ENCODE peak calls at places on chromosomes 16 and 17, in five cellular contexts. S is HCT116, K is NB4, Y is endothelial cell of umbilical vein, E is A549. T is an unnamed sample.

GRCh38 chr16:89038811-89039735 is 54.6 kb upstream of the ACSF3 start:
- DNase-seq in S (no peak), K (no peak), Y (no peak), E (no peak), T (no peak)

GRCh38 chr16:11472851-11473250 is 113.9 kb downstream of the LITAF start:
- DNase-seq in S (no peak), K (no peak), Y (no peak), E (no peak), T (no peak)

GRCh38 chr16:48499822-48500440 is 110.0 kb downstream of the N4BP1 start:
- DNase-seq in S (no peak), K (no peak), Y (peak), E (no peak), T (no peak)

GRCh38 chr16:79949417-79949816 is 348.9 kb upstream of the MAF start:
- DNase-seq in S (no peak), K (no peak), Y (no peak), E (no peak), T (no peak)

GRCh38 chr16:31764103-31764502 is 109.5 kb upstream of the ZNF267 start:
- DNase-seq in S (no peak), K (no peak), Y (no peak), E (no peak), T (no peak)

GRCh38 chr16:85172465-85173071 is 60.3 kb upstream of the CIBAR2 start:
- DNase-seq in S (peak), K (peak), Y (peak), E (peak), T (peak)

GRCh38 chr17:39601758-39602532 is 5.8 kb downstream of the NEUROD2 start:
- DNase-seq in S (no peak), K (no peak), Y (no peak), E (no peak), T (no peak)

GRCh38 chr17:63440127-63440769 is 5.9 kb downstream of the CYB561 start:
- DNase-seq in S (no peak), K (no peak), Y (no peak), E (no peak), T (no peak)

GRCh38 chr16:87809150-87809902 is 43.5 kb upstream of the KLHDC4 start:
- DNase-seq in S (no peak), K (peak), Y (peak), E (no peak), T (no peak)

GRCh38 chr16:81127051-81127450 is 30.9 kb upstream of the GCSH start:
- DNase-seq in S (no peak), K (no peak), Y (no peak), E (no peak), T (no peak)

GRCh38 chr17:36921131-36921851 is 16.0 kb upstream of the LHX1 start:
- DNase-seq in S (peak), K (no peak), Y (no peak), E (peak), T (no peak)

GRCh38 chr16:57603110-57604024 is 25.1 kb upstream of the ADGRG1 start:
- DNase-seq in S (no peak), K (no peak), Y (no peak), E (no peak), T (no peak)

GRCh38 chr17:14150604-14151003 is 81.3 kb downstream of the COX10 start:
- DNase-seq in S (no peak), K (no peak), Y (no peak), E (no peak), T (no peak)

GRCh38 chr16:16974192-16974591 is 496.6 kb downstream of the XYLT1 start:
- DNase-seq in S (no peak), K (no peak), Y (no peak), E (no peak), T (no peak)

GRCh38 chr16:71807905-71808592 is 585 bp downstream of the AP1G1 start:
- DNase-seq in S (no peak), K (peak), Y (peak), E (peak), T (peak)

GRCh38 chr17:45197555-45198334 is 23.9 kb upstream of the FMNL1 start:
- DNase-seq in S (peak), K (peak), Y (peak), E (peak), T (peak)

GRCh38 chr17:77127735-77128361 is 12.9 kb upstream of the SEC14L1 start:
- DNase-seq in S (no peak), K (no peak), Y (no peak), E (no peak), T (peak)

GRCh38 chr16:23124315-23124714 is 24.9 kb downstream of the USP31 start:
- DNase-seq in S (no peak), K (no peak), Y (peak), E (peak), T (no peak)

GRCh38 chr16:72162105-72162680 is 9.8 kb downstream of the PMFBP1 start:
- DNase-seq in S (no peak), K (peak), Y (no peak), E (no peak), T (no peak)

GRCh38 chr17:33137411-33137810 is 145.8 kb downstream of the SPACA3 start:
- DNase-seq in S (no peak), K (no peak), Y (no peak), E (no peak), T (no peak)

GRCh38 chr16:71230122-71230845 is at the start of gene HYDIN:
- DNase-seq in S (no peak), K (no peak), Y (peak), E (peak), T (peak)

GRCh38 chr17:77371117-77371887 is 230.5 kb downstream of the SEC14L1 start:
- DNase-seq in S (no peak), K (no peak), Y (no peak), E (no peak), T (no peak)

GRCh38 chr17:67558740-67559380 is 158.9 kb upstream of the NOL11 start:
- DNase-seq in S (no peak), K (no peak), Y (no peak), E (no peak), T (peak)

DNA sequence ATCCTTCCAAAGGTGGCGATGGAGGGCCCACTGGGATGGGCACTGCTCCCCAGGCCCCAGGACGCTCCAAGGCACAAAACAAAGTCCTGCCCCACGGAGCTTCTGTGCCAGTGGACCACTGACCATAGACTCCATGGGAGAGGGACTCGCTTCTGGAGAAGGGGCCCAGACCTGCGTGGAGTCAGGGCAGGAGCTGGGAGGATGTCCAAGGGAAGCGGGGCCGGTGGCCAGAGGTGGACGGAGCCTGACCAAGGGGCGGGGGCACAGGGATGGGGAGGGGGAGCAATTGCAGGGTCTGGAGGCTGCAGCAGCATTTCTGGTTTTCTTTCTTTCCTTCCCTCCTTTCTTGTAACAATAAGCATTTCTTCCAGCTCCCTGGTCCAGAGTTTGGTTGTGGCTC is 14.1 kb downstream of the KCNJ12 start:
- DNase-seq in S (no peak), K (no peak), Y (no peak), E (no peak), T (no peak)
- TF ChIP-seq MAX in S (no peak), K (no peak), Y (no peak), E (no peak), T (no peak)

DNA sequence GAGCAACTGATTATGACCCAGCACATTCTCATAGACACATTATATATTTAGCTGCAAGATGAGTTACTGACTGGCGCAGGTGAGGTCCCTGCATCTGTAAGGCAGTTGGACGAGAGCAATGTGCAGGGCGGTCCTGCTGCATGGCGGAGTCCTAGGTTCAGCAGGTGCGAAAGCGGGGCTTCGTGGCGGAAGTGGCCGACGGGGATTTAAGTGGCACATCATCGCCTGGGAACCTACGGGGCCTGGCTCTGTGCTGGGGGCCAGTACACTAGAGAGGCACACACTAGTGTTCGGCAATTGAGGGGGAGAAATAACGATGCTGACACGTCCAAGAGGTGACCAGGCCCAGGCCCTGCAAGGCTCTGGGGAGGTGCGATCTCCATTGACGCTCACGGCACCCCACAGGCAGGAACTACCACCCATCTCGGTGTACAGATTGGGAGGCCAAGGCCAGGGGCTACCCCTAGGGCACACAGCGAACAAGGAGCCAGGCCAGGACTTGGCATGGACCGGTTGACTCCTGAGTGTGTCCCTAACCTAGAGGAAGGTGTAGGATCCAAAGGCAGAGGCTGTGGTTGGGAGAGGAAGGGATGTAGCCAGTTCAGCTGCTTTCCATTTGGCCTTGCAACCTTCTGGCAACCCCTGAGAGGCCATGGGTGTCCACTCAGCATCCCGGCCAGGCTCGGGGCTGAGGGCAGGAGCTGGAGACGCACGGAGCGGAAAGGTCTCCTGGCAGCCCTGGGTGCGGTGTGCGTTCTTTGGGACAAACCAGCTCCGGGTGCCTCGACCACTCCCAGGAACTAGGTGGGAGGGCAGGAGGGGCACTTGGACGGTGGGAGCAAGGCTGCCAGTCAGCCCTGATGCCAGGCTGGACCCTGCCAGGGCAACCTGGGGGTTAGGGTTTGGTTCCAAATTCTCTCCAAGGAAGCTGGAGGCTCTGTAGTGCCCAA is 103.9 kb upstream of the CREBBP start:
- DNase-seq in S (no peak), K (no peak), Y (no peak), E (no peak), T (no peak)
- TF ChIP-seq MAX in S (no peak), K (no peak), Y (no peak), E (no peak), T (no peak)

GRCh38 chr16:2027024-2028010 is 615 bp downstream of the NHERF2 start:
- DNase-seq in S (no peak), K (no peak), Y (peak), E (no peak), T (no peak)
- TF ChIP-seq MAX in S (no peak), K (no peak), Y (no peak), E (peak), T (peak)

GRCh38 chr16:9316008-9316407 is 224.6 kb downstream of the HAPSTR1 start:
- DNase-seq in S (no peak), K (no peak), Y (no peak), E (no peak), T (no peak)
- TF ChIP-seq MAX in S (no peak), K (no peak), Y (no peak), E (no peak), T (no peak)

T was measured in K562.